ENCODE peak calls at places on chromosomes 1 and 21, in seven cellular contexts. B, R, C, Q, H, J and T are unnamed samples.

GRCh38 chr1:203126866-203127671 is 457 bp upstream of the ADORA1 start:
- DNase-seq in H (no peak), B (no peak), C (peak; percentile 49), Q (no peak), J (no peak), R (no peak), T (no peak)

GRCh38 chr1:44620072-44620471 is 54.2 kb downstream of the TMEM53 start:
- DNase-seq in H (no peak), B (no peak), R (no peak), C (no peak), Q (no peak), J (no peak), T (no peak)

GRCh38 chr1:149966405-149966804 is 29.7 kb upstream of the MTMR11 start:
- DNase-seq in H (no peak), Q (no peak), B (no peak), C (no peak), R (no peak), J (no peak), T (no peak)

GRCh38 chr21:29175408-29176147 is 45.1 kb downstream of the MAP3K7CL start:
- DNase-seq in Q (no peak), C (no peak), H (no peak), J (no peak), R (no peak), B (no peak), T (no peak)

GRCh38 chr1:161792740-161793139 is 26.6 kb downstream of the ATF6 start:
- DNase-seq in Q (peak; percentile 74), R (no peak), H (peak; percentile 52), C (no peak), J (no peak), B (no peak), T (no peak)

GRCh38 chr1:167209044-167209443 is 11.6 kb upstream of the POU2F1 start:
- DNase-seq in H (no peak), Q (no peak), J (no peak), R (no peak), B (no peak), C (no peak), T (no peak)

GRCh38 chr1:39788758-39789570 is at the start of gene BMP8B:
- DNase-seq in C (peak; percentile 75), J (peak; percentile 82), Q (peak; percentile 64), B (peak; percentile 70), R (no peak), H (peak; percentile 99), T (no peak)

GRCh38 chr1:77354996-77355395 is 73.2 kb downstream of the AK5 start:
- DNase-seq in C (no peak), H (no peak), Q (no peak), J (no peak), R (no peak), B (no peak), T (no peak)

GRCh38 chr21:38342734-38343133 is 85.9 kb downstream of the KCNJ15 start:
- DNase-seq in R (no peak), C (no peak), H (no peak), B (no peak), J (no peak), Q (no peak), T (no peak)

GRCh38 chr1:2350486-2350885 is 40.9 kb downstream of the MORN1 start:
- DNase-seq in R (no peak), J (no peak), Q (no peak), B (peak; percentile 52), C (no peak), H (no peak), T (no peak)

GRCh38 chr1:21539933-21540332 is 30.7 kb downstream of the ALPL start:
- DNase-seq in B (no peak), C (peak; percentile 87), H (peak; percentile 50), R (peak; percentile 97), Q (peak; percentile 87), J (peak; percentile 22), T (no peak)

GRCh38 chr1:115317101-115318012 is 20.7 kb downstream of the NGF start:
- DNase-seq in Q (no peak), C (no peak), R (no peak), B (no peak), J (no peak), H (no peak), T (no peak)

GRCh38 chr1:185741551-185741950 is 7.4 kb downstream of the HMCN1 start:
- DNase-seq in Q (no peak), J (no peak), B (no peak), R (no peak), H (no peak), C (no peak), T (no peak)

GRCh38 chr1:23483327-23484252 is at the start of gene ASAP3:
- DNase-seq in Q (peak; percentile 87), H (no peak), J (peak; percentile 36), R (no peak), B (peak; percentile 80), C (peak; percentile 77), T (no peak)

GRCh38 chr1:34108269-34108668 is 56.8 kb downstream of the CSMD2 start:
- DNase-seq in C (no peak), Q (no peak), R (no peak), J (no peak), H (no peak), B (no peak), T (peak; percentile 91)

GRCh38 chr1:236904874-236905741 is 99.1 kb downstream of the MT1HL1 start:
- DNase-seq in H (peak; percentile 42), B (no peak), C (no peak), R (no peak), J (no peak), Q (no peak), T (no peak)

DNA sequence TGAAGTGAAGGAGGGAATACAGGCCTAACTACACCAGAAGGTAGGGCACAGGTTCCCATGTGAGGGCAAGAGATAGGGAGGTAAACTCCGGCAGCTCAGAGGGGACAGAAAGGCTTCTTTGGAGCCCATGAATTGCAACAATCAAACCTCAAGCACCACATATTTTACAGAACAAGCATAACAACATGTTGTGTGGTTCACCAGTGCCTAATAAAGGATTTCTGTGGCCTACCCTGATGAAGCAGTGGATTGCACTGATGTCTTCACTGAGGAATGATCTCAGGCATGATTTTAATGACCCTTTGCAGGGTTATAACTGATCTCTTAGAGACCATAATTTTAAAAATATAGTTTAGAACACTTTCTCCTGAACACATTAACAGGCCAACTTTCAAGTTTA is 77.4 kb downstream of the RUNX1 start:
- DNase-seq in B (no peak), C (no peak), Q (no peak), J (no peak), H (no peak), R (no peak), T (no peak)
- H3K4me1 ChIP-seq in B (no peaks in the 10 kb centered on the region), C (no peaks in the 10 kb centered on the region), Q (no peaks in the 10 kb centered on the region), J (no peaks in the 10 kb centered on the region), H (peaks cover 39% of the 10 kb centered on the region), R (no peaks in the 10 kb centered on the region), T (no peaks in the 10 kb centered on the region)

GRCh38 chr1:11653616-11654570 is at the start of gene FBXO2:
- DNase-seq in R (no peak), B (no peak), C (peak; percentile 57), H (peak; percentile 82), J (peak; percentile 33), Q (peak; percentile 34), T (no peak)

GRCh38 chr1:11653101-11653601 is 1.1 kb downstream of the FBXO2 start:
- DNase-seq in R (no peak), C (peak; percentile 63), J (no peak), B (no peak), H (no peak), Q (peak; percentile 69), T (no peak)

GRCh38 chr1:11655263-11656079 is 794 bp downstream of the FBXO44 start:
- DNase-seq in C (no peak), B (no peak), H (no peak), R (no peak), Q (peak; percentile 57), J (no peak), T (no peak)

GRCh38 chr1:11652203-11652780 is 1.9 kb downstream of the FBXO2 start:
- DNase-seq in H (no peak), J (no peak), C (peak; percentile 42), B (no peak), R (no peak), Q (no peak), T (no peak)

DNA sequence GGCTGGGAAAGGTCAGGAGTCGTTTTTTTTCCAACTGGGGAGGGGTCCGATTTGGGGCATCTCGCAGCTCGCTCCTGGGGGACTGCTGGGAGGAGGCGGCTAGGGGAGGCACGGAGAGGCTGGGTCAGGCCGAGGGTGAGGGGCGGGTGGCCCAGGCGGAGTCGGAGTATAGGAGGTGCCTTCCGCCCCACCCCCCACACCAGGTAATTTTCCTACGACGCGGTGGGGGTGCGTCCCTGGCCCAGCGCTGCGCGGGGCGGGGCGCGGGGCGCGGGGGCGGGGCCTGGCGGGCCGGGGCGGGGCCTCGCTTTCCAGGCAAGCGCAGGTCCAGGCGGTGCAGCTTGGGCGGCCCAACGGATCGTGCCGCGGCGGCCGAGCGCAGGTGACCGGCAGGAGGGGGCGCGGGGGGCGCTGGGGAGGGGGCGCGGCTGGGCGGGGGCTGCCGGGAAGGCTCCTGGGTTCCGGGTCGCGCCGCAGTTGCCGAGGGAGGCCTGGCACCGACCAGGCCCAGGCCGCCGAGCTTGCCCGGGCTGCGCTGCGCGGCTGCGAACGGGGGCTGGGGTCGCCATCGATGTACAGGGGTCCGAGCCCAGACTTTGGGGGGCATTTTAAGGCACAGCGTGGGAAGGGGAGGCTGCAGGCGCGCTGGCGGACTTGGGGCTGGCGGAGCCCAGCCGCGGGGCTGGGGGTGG is at the start of gene FBXO44:
- DNase-seq in B (peak; percentile 77), H (peak; percentile 85), C (peak; percentile 90), Q (peak; percentile 91), R (peak; percentile 81), J (peak; percentile 78), T (no peak)
- TF ChIP-seq POLR2AphosphoS5 in B (no peak), H (no peak), C (no peak), Q (no peak), R (no peak), J (no peak), T (no peak)

GRCh38 chr1:116466810-116467557 is 93.9 kb downstream of the ATP1A1 start:
- DNase-seq in R (no peak), C (no peak), J (no peak), H (no peak), B (no peak), Q (no peak), T (no peak)
- TF ChIP-seq CTCF in R (no peak), C (no peak), J (no peak), H (no peak), B (no peak), Q (no peak), T (no peak)

DNA sequence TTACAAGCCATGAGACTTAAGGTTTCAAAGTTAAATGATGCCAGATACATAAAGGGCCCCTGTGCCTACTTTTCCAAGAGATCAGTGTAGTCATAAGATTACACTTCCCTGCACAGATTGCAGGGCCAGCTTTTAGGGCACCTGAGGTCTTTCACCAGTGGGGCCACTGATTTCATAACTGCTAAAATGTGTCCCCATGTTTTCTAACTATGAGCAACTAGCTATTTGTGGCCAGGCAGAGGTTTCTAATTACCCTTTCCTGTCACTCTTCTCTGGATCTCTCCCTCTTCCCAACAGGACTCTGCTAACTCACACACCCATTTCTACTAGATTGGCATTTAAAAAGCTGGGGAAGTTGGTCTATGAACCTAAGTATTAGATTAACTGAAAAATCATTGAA is 207.1 kb upstream of the SGIP1 start:
- DNase-seq in H (no peak), Q (no peak), J (no peak), R (no peak), B (no peak), C (no peak), T (no peak)
- H3K4me1 ChIP-seq in H (no peaks in the 10 kb centered on the region), Q (peaks cover 19% of the 10 kb centered on the region), J (peaks cover 8% of the 10 kb centered on the region), R (no peaks in the 10 kb centered on the region), B (peaks cover 13% of the 10 kb centered on the region), C (peaks cover under 1% of the 10 kb centered on the region), T (peaks cover 3% of the 10 kb centered on the region)

DNA sequence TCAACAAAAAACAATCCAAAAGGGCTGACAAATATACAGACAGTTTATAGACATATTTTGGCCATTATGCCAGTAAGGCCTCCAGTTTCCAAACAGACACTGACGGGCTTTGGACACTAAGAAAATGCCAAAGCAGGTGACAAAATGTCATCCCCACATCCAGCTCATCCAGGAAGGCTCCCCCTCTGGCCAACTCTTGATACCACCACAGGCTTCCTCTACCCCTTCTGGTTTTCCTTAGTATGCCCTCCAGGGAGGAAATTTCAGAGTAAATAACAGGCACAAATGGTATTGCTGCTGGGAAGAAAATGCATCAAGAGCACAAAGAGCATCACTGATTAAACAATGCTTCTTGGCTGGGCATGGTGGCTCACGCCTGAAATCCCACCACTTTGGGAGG is 225.3 kb downstream of the VAV3 start:
- DNase-seq in H (no peak), Q (peak; percentile 56), B (no peak), R (no peak), C (no peak), J (no peak), T (no peak)
- TF ChIP-seq POLR2AphosphoS5 in H (no peak), Q (no peak), B (no peak), R (no peak), C (no peak), J (no peak), T (no peak)